ENCODE peak calls at places on chromosomes 1 and 21, in seven cellular contexts. L is prostate gland; O is COR-L47; G is PC-3; M is CD8-positive, alpha-beta memory T cell; F is GM19239; P is NCI-H2081. Q is an unnamed sample.

GRCh38 chr1:154220970-154221814 is 437 bp downstream of the UBAP2L start:
- DNase-seq in L (peak; percentile 45), O (peak; percentile 19), G (peak; percentile 28), M (peak; percentile 73), F (no peak), P (peak; percentile 65), Q (peak; percentile 69)

GRCh38 chr1:46221749-46222148 is 18.6 kb downstream of the LURAP1 start:
- DNase-seq in L (no peak), O (no peak), G (no peak), M (no peak), F (no peak), P (no peak), Q (no peak)

GRCh38 chr1:179820216-179820970 is 57.2 kb downstream of the TOR1AIP2 start:
- DNase-seq in L (no peak), O (no peak), G (no peak), M (no peak), F (no peak), P (no peak), Q (no peak)

GRCh38 chr1:30134466-30135217 is 588.7 kb downstream of the MATN1 start:
- DNase-seq in L (no peak), O (no peak), G (no peak), M (no peak), F (no peak), P (no peak), Q (no peak)

GRCh38 chr1:17277511-17278159 is 28.7 kb downstream of the PADI3 start:
- DNase-seq in L (no peak), O (no peak), G (no peak), M (no peak), F (no peak), P (no peak), Q (no peak)

GRCh38 chr1:50308883-50309282 is 114.4 kb downstream of the DMRTA2 start:
- DNase-seq in L (no peak), O (no peak), G (peak; percentile 27), M (no peak), F (peak; percentile 25), P (no peak), Q (peak; percentile 76)

GRCh38 chr1:210448293-210448892 is 119.7 kb downstream of the HHAT start:
- DNase-seq in L (peak; percentile 11), O (peak; percentile 65), G (peak; percentile 73), M (no peak), F (no peak), P (peak; percentile 67), Q (peak; percentile 74)

GRCh38 chr1:11730429-11730861 is 5.5 kb upstream of the AGTRAP start:
- DNase-seq in L (peak; percentile 44), O (no peak), G (peak; percentile 31), M (peak; percentile 59), F (peak; percentile 69), P (no peak), Q (peak; percentile 86)

GRCh38 chr21:26756491-26757159 is 88.6 kb downstream of the ADAMTS1 start:
- DNase-seq in L (no peak), O (no peak), G (no peak), M (no peak), F (no peak), P (no peak), Q (no peak)

GRCh38 chr1:93324486-93325464 is 20.9 kb upstream of the DR1 start:
- DNase-seq in L (no peak), O (no peak), G (peak; percentile 94), M (no peak), F (no peak), P (no peak), Q (no peak)

GRCh38 chr1:184882649-184883303 is 91.5 kb downstream of the NIBAN1 start:
- DNase-seq in L (peak; percentile 68), O (no peak), G (no peak), M (no peak), F (no peak), P (no peak), Q (no peak)